ENCODE peak calls at places on chromosome 16, in seven cellular contexts. One of them, this sample, is unnamed.

GRCh38 chr16:17224859-17225258 is 245.9 kb downstream of the XYLT1 start:
- DNase-seq in IMR-90: peak
- DNase-seq in GM12878: no peak
- DNase-seq in HCT116: no peak
- DNase-seq in HepG2: no peak
- DNase-seq in K562: no peak
- DNase-seq in H1: no peak
- DNase-seq in this sample: no peak

GRCh38 chr16:77711775-77712174 is 10.5 kb upstream of the NUDT7 start:
- DNase-seq in IMR-90: peak
- DNase-seq in GM12878: no peak
- DNase-seq in HCT116: no peak
- DNase-seq in HepG2: peak
- DNase-seq in K562: no peak
- DNase-seq in H1: no peak
- DNase-seq in this sample: no peak

GRCh38 chr16:58026139-58026704 is 668 bp downstream of the MMP15 start:
- DNase-seq in IMR-90: peak
- DNase-seq in GM12878: no peak
- DNase-seq in HCT116: no peak
- DNase-seq in HepG2: no peak
- DNase-seq in K562: peak
- DNase-seq in H1: no peak
- DNase-seq in this sample: peak

GRCh38 chr16:337975-338575 is 14.4 kb downstream of the AXIN1 start:
- DNase-seq in IMR-90: no peak
- DNase-seq in GM12878: no peak
- DNase-seq in HCT116: no peak
- DNase-seq in HepG2: no peak
- DNase-seq in K562: no peak
- DNase-seq in H1: no peak
- DNase-seq in this sample: no peak

GRCh38 chr16:49986351-49987124 is 38.5 kb upstream of the CNEP1R1 start:
- DNase-seq in IMR-90: peak
- DNase-seq in GM12878: no peak
- DNase-seq in HCT116: peak
- DNase-seq in HepG2: peak
- DNase-seq in K562: peak
- DNase-seq in H1: no peak
- DNase-seq in this sample: no peak

GRCh38 chr16:17313085-17313611 is 157.6 kb downstream of the XYLT1 start:
- DNase-seq in IMR-90: peak
- DNase-seq in GM12878: no peak
- DNase-seq in HCT116: no peak
- DNase-seq in HepG2: no peak
- DNase-seq in K562: no peak
- DNase-seq in H1: no peak
- DNase-seq in this sample: no peak

GRCh38 chr16:83095926-83096692 is 469.3 kb downstream of the CDH13 start:
- DNase-seq in IMR-90: peak
- DNase-seq in GM12878: no peak
- DNase-seq in HCT116: no peak
- DNase-seq in HepG2: no peak
- DNase-seq in K562: no peak
- DNase-seq in H1: no peak
- DNase-seq in this sample: no peak

GRCh38 chr16:85460983-85461813 is 151.9 kb upstream of the GSE1 start:
- DNase-seq in IMR-90: peak
- DNase-seq in GM12878: no peak
- DNase-seq in HCT116: no peak
- DNase-seq in HepG2: peak
- DNase-seq in K562: peak
- DNase-seq in H1: no peak
- DNase-seq in this sample: peak

GRCh38 chr16:54374136-54374535 is 87.5 kb upstream of the IRX3 start:
- DNase-seq in IMR-90: peak
- DNase-seq in GM12878: no peak
- DNase-seq in HCT116: no peak
- DNase-seq in HepG2: no peak
- DNase-seq in K562: no peak
- DNase-seq in H1: no peak
- DNase-seq in this sample: no peak

GRCh38 chr16:47492428-47493357 is 31.6 kb downstream of the PHKB start:
- DNase-seq in IMR-90: peak
- DNase-seq in GM12878: peak
- DNase-seq in HCT116: no peak
- DNase-seq in HepG2: peak
- DNase-seq in K562: peak
- DNase-seq in H1: no peak
- DNase-seq in this sample: no peak

GRCh38 chr16:84088695-84089395 is 27.9 kb downstream of the MBTPS1 start:
- DNase-seq in IMR-90: no peak
- DNase-seq in GM12878: peak
- DNase-seq in HCT116: no peak
- DNase-seq in HepG2: peak
- DNase-seq in K562: no peak
- DNase-seq in H1: no peak
- DNase-seq in this sample: no peak

GRCh38 chr16:28574925-28575324 is 21.2 kb downstream of the SGF29 start:
- DNase-seq in IMR-90: no peak
- DNase-seq in GM12878: no peak
- DNase-seq in HCT116: no peak
- DNase-seq in HepG2: no peak
- DNase-seq in K562: no peak
- DNase-seq in H1: no peak
- DNase-seq in this sample: no peak

GRCh38 chr16:78609542-78610253 is 510.2 kb downstream of the WWOX start:
- DNase-seq in IMR-90: no peak
- DNase-seq in GM12878: no peak
- DNase-seq in HCT116: no peak
- DNase-seq in HepG2: peak
- DNase-seq in K562: no peak
- DNase-seq in H1: no peak
- DNase-seq in this sample: no peak

GRCh38 chr16:74320707-74321106 is 24.1 kb downstream of the PSMD7 start:
- DNase-seq in IMR-90: no peak
- DNase-seq in GM12878: no peak
- DNase-seq in HCT116: no peak
- DNase-seq in HepG2: no peak
- DNase-seq in K562: no peak
- DNase-seq in H1: no peak
- DNase-seq in this sample: no peak

GRCh38 chr16:11742041-11742535 is 569 bp downstream of the TXNDC11 start:
- DNase-seq in IMR-90: no peak
- DNase-seq in GM12878: no peak
- DNase-seq in HCT116: no peak
- DNase-seq in HepG2: peak
- DNase-seq in K562: peak
- DNase-seq in H1: no peak
- DNase-seq in this sample: peak

GRCh38 chr16:29726845-29727379 is 18.9 kb downstream of the C16orf54 start:
- DNase-seq in IMR-90: no peak
- DNase-seq in GM12878: no peak
- DNase-seq in HCT116: no peak
- DNase-seq in HepG2: no peak
- DNase-seq in K562: no peak
- DNase-seq in H1: no peak
- DNase-seq in this sample: no peak

GRCh38 chr16:19809121-19809635 is 75.5 kb downstream of the GPRC5B start:
- DNase-seq in IMR-90: peak
- DNase-seq in GM12878: no peak
- DNase-seq in HCT116: no peak
- DNase-seq in HepG2: no peak
- DNase-seq in K562: no peak
- DNase-seq in H1: no peak
- DNase-seq in this sample: peak

GRCh38 chr16:50313596-50314483 is 47.5 kb downstream of the ADCY7 start:
- DNase-seq in IMR-90: peak
- DNase-seq in GM12878: no peak
- DNase-seq in HCT116: no peak
- DNase-seq in HepG2: peak
- DNase-seq in K562: no peak
- DNase-seq in H1: no peak
- DNase-seq in this sample: no peak

GRCh38 chr16:85327731-85328664 is 215.7 kb upstream of the CIBAR2 start:
- DNase-seq in IMR-90: no peak
- DNase-seq in GM12878: no peak
- DNase-seq in HCT116: peak
- DNase-seq in HepG2: no peak
- DNase-seq in K562: peak
- DNase-seq in H1: peak
- DNase-seq in this sample: no peak

GRCh38 chr16:6204941-6205340 is 1107.3 kb upstream of the EEF2KMT start:
- DNase-seq in IMR-90: no peak
- DNase-seq in GM12878: no peak
- DNase-seq in HCT116: no peak
- DNase-seq in HepG2: no peak
- DNase-seq in K562: no peak
- DNase-seq in H1: no peak
- DNase-seq in this sample: no peak

GRCh38 chr16:9971907-9972306 is 210.3 kb downstream of the GRIN2A start:
- DNase-seq in IMR-90: no peak
- DNase-seq in GM12878: no peak
- DNase-seq in HCT116: no peak
- DNase-seq in HepG2: no peak
- DNase-seq in K562: no peak
- DNase-seq in H1: no peak
- DNase-seq in this sample: no peak
- TF ChIP-seq CEBPB in IMR-90: no peak
- TF ChIP-seq CEBPB in GM12878: no peak
- TF ChIP-seq CEBPB in HCT116: no peak
- TF ChIP-seq CEBPB in HepG2: no peak
- TF ChIP-seq CEBPB in K562: no peak
- TF ChIP-seq CEBPB in H1: no peak
- TF ChIP-seq CEBPB in this sample: no peak

GRCh38 chr16:81786868-81787267 is 7.8 kb downstream of the PLCG2 start:
- DNase-seq in IMR-90: no peak
- DNase-seq in GM12878: no peak
- DNase-seq in HCT116: no peak
- DNase-seq in HepG2: no peak
- DNase-seq in K562: no peak
- DNase-seq in H1: no peak
- DNase-seq in this sample: no peak
- TF ChIP-seq CEBPB in IMR-90: no peak
- TF ChIP-seq CEBPB in GM12878: no peak
- TF ChIP-seq CEBPB in HCT116: no peak
- TF ChIP-seq CEBPB in HepG2: no peak
- TF ChIP-seq CEBPB in K562: no peak
- TF ChIP-seq CEBPB in H1: no peak
- TF ChIP-seq CEBPB in this sample: no peak

GRCh38 chr16:4298761-4299522 is 16.9 kb upstream of the GLIS2 start:
- DNase-seq in IMR-90: peak
- DNase-seq in GM12878: no peak
- DNase-seq in HCT116: peak
- DNase-seq in HepG2: no peak
- DNase-seq in K562: peak
- DNase-seq in H1: no peak
- DNase-seq in this sample: peak
- TF ChIP-seq CEBPB in IMR-90: no peak
- TF ChIP-seq CEBPB in GM12878: no peak
- TF ChIP-seq CEBPB in HCT116: no peak
- TF ChIP-seq CEBPB in HepG2: no peak
- TF ChIP-seq CEBPB in K562: no peak
- TF ChIP-seq CEBPB in H1: no peak
- TF ChIP-seq CEBPB in this sample: no peak

GRCh38 chr16:67040906-67041305 is 12.0 kb downstream of the CBFB start:
- DNase-seq in IMR-90: peak
- DNase-seq in GM12878: no peak
- DNase-seq in HCT116: no peak
- DNase-seq in HepG2: no peak
- DNase-seq in K562: no peak
- DNase-seq in H1: no peak
- DNase-seq in this sample: no peak

GRCh38 chr16:67035364-67035763 is 6.4 kb downstream of the CBFB start:
- DNase-seq in IMR-90: no peak
- DNase-seq in GM12878: no peak
- DNase-seq in HCT116: no peak
- DNase-seq in HepG2: no peak
- DNase-seq in K562: no peak
- DNase-seq in H1: no peak
- DNase-seq in this sample: no peak

GRCh38 chr16:67039260-67040020 is 10.5 kb downstream of the CBFB start:
- DNase-seq in IMR-90: peak
- DNase-seq in GM12878: no peak
- DNase-seq in HCT116: no peak
- DNase-seq in HepG2: no peak
- DNase-seq in K562: no peak
- DNase-seq in H1: no peak
- DNase-seq in this sample: no peak

GRCh38 chr16:67034478-67034877 is 5.5 kb downstream of the CBFB start:
- DNase-seq in IMR-90: peak
- DNase-seq in GM12878: no peak
- DNase-seq in HCT116: no peak
- DNase-seq in HepG2: no peak
- DNase-seq in K562: no peak
- DNase-seq in H1: no peak
- DNase-seq in this sample: no peak

DNA sequence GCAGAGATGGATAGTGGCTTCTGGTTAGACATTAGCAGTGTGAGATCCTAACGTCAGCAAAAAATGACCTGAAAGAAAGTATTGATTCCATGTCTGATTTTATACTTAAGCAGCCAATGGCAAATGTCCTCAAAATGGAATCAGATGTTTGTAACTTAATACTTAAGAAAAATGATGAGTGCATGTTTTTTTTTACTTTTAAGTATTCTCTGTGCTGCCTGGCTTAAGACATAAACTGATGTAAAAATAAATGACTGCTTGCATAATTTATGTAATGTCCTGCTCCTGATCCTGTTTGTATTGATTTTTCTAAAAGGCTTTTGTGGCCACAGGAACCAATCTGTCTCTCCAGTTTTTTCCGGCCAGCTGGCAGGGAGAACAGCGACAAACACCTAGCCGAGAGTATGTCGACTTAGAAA is 7.4 kb downstream of the CBFB start:
- DNase-seq in IMR-90: no peak
- DNase-seq in GM12878: no peak
- DNase-seq in HCT116: no peak
- DNase-seq in HepG2: no peak
- DNase-seq in K562: no peak
- DNase-seq in H1: no peak
- DNase-seq in this sample: no peak
- TF ChIP-seq CEBPB in IMR-90: no peak
- TF ChIP-seq CEBPB in GM12878: no peak
- TF ChIP-seq CEBPB in HCT116: no peak
- TF ChIP-seq CEBPB in HepG2: no peak
- TF ChIP-seq CEBPB in K562: no peak
- TF ChIP-seq CEBPB in H1: no peak
- TF ChIP-seq CEBPB in this sample: no peak